ENCODE peak calls at places on chromosomes 2 and 18, in eight cellular contexts. One of them, this sample, is unnamed. For H3K4me1, the result is how much of the 10 kb centered on the place peaks cover.

GRCh38 chr2:46967990-46968647 is 52.5 kb upstream of the MCFD2 start:
- DNase-seq in A549: peak
- DNase-seq in HepG2: no peak
- DNase-seq in K562: peak
- DNase-seq in ovary: peak
- DNase-seq in H1: no peak
- DNase-seq in transverse colon: peak
- DNase-seq in tibial nerve: peak
- DNase-seq in this sample: no peak

GRCh38 chr2:10923965-10924364 is 12.2 kb downstream of the KCNF1 start:
- DNase-seq in ovary: no peak
- DNase-seq in K562: no peak
- DNase-seq in H1: no peak
- DNase-seq in transverse colon: no peak
- DNase-seq in HepG2: no peak
- DNase-seq in tibial nerve: no peak
- DNase-seq in A549: no peak
- DNase-seq in this sample: no peak

GRCh38 chr2:23354554-23354953 is 30.4 kb upstream of the KLHL29 start:
- DNase-seq in K562: no peak
- DNase-seq in transverse colon: no peak
- DNase-seq in H1: no peak
- DNase-seq in A549: no peak
- DNase-seq in HepG2: no peak
- DNase-seq in ovary: no peak
- DNase-seq in tibial nerve: no peak
- DNase-seq in this sample: no peak

GRCh38 chr18:44586782-44587524 is 93.7 kb upstream of the SETBP1 start:
- DNase-seq in transverse colon: no peak
- DNase-seq in H1: no peak
- DNase-seq in tibial nerve: no peak
- DNase-seq in K562: no peak
- DNase-seq in HepG2: no peak
- DNase-seq in ovary: no peak
- DNase-seq in A549: no peak
- DNase-seq in this sample: no peak

GRCh38 chr18:73645175-73645715 is 502.4 kb downstream of the FBXO15 start:
- DNase-seq in ovary: no peak
- DNase-seq in transverse colon: no peak
- DNase-seq in tibial nerve: no peak
- DNase-seq in H1: no peak
- DNase-seq in A549: no peak
- DNase-seq in K562: no peak
- DNase-seq in HepG2: no peak
- DNase-seq in this sample: no peak

GRCh38 chr2:239855863-239856587 is 169.1 kb downstream of the NDUFA10 start:
- DNase-seq in H1: no peak
- DNase-seq in K562: no peak
- DNase-seq in HepG2: no peak
- DNase-seq in tibial nerve: peak
- DNase-seq in transverse colon: no peak
- DNase-seq in A549: no peak
- DNase-seq in ovary: no peak
- DNase-seq in this sample: no peak

GRCh38 chr2:169768262-169768995 is 30.2 kb upstream of the SSB start:
- DNase-seq in H1: no peak
- DNase-seq in HepG2: no peak
- DNase-seq in K562: no peak
- DNase-seq in transverse colon: peak
- DNase-seq in tibial nerve: no peak
- DNase-seq in ovary: no peak
- DNase-seq in A549: no peak
- DNase-seq in this sample: peak

GRCh38 chr2:3116371-3116770 is 261.2 kb downstream of the EIPR1 start:
- DNase-seq in K562: peak
- DNase-seq in ovary: no peak
- DNase-seq in transverse colon: no peak
- DNase-seq in HepG2: no peak
- DNase-seq in H1: no peak
- DNase-seq in A549: no peak
- DNase-seq in tibial nerve: no peak
- DNase-seq in this sample: no peak

GRCh38 chr2:127913808-127914457 is 28.2 kb upstream of the AMMECR1L start:
- DNase-seq in H1: no peak
- DNase-seq in ovary: no peak
- DNase-seq in transverse colon: peak
- DNase-seq in HepG2: no peak
- DNase-seq in K562: no peak
- DNase-seq in A549: peak
- DNase-seq in tibial nerve: no peak
- DNase-seq in this sample: no peak

GRCh38 chr2:130349174-130349573 is 6.5 kb downstream of the IMP4 start:
- DNase-seq in tibial nerve: no peak
- DNase-seq in HepG2: no peak
- DNase-seq in H1: no peak
- DNase-seq in ovary: no peak
- DNase-seq in A549: no peak
- DNase-seq in transverse colon: no peak
- DNase-seq in K562: no peak
- DNase-seq in this sample: no peak

GRCh38 chr2:328761-329160 is 40.9 kb upstream of the ALKAL2 start:
- DNase-seq in HepG2: no peak
- DNase-seq in transverse colon: no peak
- DNase-seq in ovary: no peak
- DNase-seq in A549: no peak
- DNase-seq in tibial nerve: no peak
- DNase-seq in H1: no peak
- DNase-seq in K562: no peak
- DNase-seq in this sample: no peak

GRCh38 chr2:12766421-12766879 is 49.7 kb downstream of the TRIB2 start:
- DNase-seq in H1: no peak
- DNase-seq in transverse colon: no peak
- DNase-seq in K562: no peak
- DNase-seq in A549: no peak
- DNase-seq in HepG2: no peak
- DNase-seq in tibial nerve: no peak
- DNase-seq in ovary: no peak
- DNase-seq in this sample: no peak

GRCh38 chr2:191719261-191719660 is 41.3 kb downstream of the NABP1 start:
- DNase-seq in ovary: no peak
- DNase-seq in H1: no peak
- DNase-seq in K562: no peak
- DNase-seq in transverse colon: no peak
- DNase-seq in HepG2: no peak
- DNase-seq in tibial nerve: no peak
- DNase-seq in A549: no peak
- DNase-seq in this sample: no peak
- TF ChIP-seq POLR2A in ovary: no peak
- TF ChIP-seq POLR2A in H1: no peak
- TF ChIP-seq POLR2A in K562: no peak
- TF ChIP-seq POLR2A in transverse colon: no peak
- TF ChIP-seq POLR2A in HepG2: no peak
- TF ChIP-seq POLR2A in tibial nerve: no peak
- TF ChIP-seq POLR2A in A549: no peak
- TF ChIP-seq POLR2A in this sample: no peak

GRCh38 chr2:156901373-156902031 is 356.0 kb upstream of the GALNT5 start:
- DNase-seq in HepG2: no peak
- DNase-seq in K562: no peak
- DNase-seq in H1: no peak
- DNase-seq in A549: no peak
- DNase-seq in transverse colon: no peak
- DNase-seq in ovary: no peak
- DNase-seq in tibial nerve: no peak
- DNase-seq in this sample: no peak
- TF ChIP-seq EP300 in HepG2: no peak
- TF ChIP-seq EP300 in K562: no peak
- TF ChIP-seq EP300 in H1: no peak
- TF ChIP-seq EP300 in A549: no peak
- TF ChIP-seq EP300 in transverse colon: no peak
- TF ChIP-seq EP300 in ovary: no peak
- TF ChIP-seq EP300 in tibial nerve: no peak
- TF ChIP-seq EP300 in this sample: no peak

DNA sequence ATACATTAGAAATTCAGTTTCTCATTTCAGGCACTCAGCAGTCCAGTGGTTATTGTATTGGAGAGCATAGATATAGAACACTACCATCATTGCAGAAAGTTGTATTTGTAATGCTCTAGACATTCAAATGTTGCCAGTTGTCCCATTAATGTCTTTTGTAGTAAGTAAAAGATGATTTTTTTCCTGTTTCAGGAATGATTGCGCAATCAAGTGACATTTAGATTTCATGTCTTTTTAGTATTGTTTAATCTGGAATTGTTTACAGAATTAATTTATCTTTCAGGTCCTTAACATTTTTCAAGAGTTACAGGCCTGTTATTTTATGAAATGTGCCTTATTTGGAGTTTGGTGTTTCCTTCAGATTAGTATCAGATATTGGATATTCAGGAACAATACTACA is 134.7 kb downstream of the MSTN start:
- DNase-seq in transverse colon: no peak
- DNase-seq in ovary: no peak
- DNase-seq in K562: no peak
- DNase-seq in H1: no peak
- DNase-seq in tibial nerve: no peak
- DNase-seq in HepG2: no peak
- DNase-seq in A549: no peak
- DNase-seq in this sample: no peak
- H3K4me1 ChIP-seq in transverse colon: under half
- H3K4me1 ChIP-seq in ovary: under half
- H3K4me1 ChIP-seq in K562: under half
- H3K4me1 ChIP-seq in H1: under half
- H3K4me1 ChIP-seq in tibial nerve: under half
- H3K4me1 ChIP-seq in HepG2: under half
- H3K4me1 ChIP-seq in A549: under half
- H3K4me1 ChIP-seq in this sample: under half

DNA sequence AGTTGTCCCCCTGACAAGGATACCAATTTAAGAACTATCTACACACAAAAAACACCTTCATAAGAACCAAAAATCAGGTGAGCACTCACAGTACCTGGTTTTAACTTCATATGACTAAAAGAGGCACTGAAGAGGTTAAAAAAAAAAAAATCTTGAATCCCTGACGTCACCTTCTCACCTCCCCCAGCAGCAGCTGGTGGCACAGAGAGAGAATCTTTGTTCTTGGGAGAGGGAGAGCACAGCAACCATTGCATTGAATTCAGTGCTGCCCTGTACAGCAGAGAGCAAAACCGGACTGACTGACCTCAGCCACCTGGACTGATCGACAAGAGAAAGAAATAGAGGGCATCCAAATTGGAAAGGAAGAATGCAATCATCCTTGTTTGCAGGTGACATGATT is 566.0 kb downstream of the TMX3 start:
- DNase-seq in A549: no peak
- DNase-seq in tibial nerve: no peak
- DNase-seq in H1: no peak
- DNase-seq in ovary: no peak
- DNase-seq in K562: no peak
- DNase-seq in HepG2: no peak
- DNase-seq in transverse colon: no peak
- DNase-seq in this sample: no peak
- TF ChIP-seq POLR2A in A549: no peak
- TF ChIP-seq POLR2A in tibial nerve: no peak
- TF ChIP-seq POLR2A in H1: no peak
- TF ChIP-seq POLR2A in ovary: no peak
- TF ChIP-seq POLR2A in K562: no peak
- TF ChIP-seq POLR2A in HepG2: no peak
- TF ChIP-seq POLR2A in transverse colon: no peak
- TF ChIP-seq POLR2A in this sample: no peak

DNA sequence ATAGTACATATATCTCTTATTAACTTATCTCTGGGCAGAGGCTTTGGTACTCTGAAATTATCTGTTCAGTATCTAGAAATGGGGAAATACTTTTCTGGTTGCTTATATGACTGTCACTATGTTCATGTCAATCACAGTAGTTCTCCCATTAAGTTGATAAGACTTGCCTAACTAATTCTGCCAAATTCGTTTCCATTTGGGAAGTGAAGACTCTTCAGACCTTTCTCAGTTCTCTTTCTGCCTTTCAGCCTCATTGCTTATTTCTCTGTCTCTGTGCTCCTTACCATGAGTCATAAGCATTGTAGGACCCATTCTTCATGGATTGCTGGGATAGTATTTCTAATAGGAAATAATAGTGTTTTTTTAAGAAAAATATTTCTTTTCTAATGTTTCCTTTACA is 113.5 kb downstream of the PHLPP1 start:
- DNase-seq in transverse colon: no peak
- DNase-seq in tibial nerve: no peak
- DNase-seq in H1: no peak
- DNase-seq in HepG2: no peak
- DNase-seq in ovary: no peak
- DNase-seq in K562: no peak
- DNase-seq in A549: no peak
- DNase-seq in this sample: no peak
- TF ChIP-seq EP300 in transverse colon: no peak
- TF ChIP-seq EP300 in tibial nerve: no peak
- TF ChIP-seq EP300 in H1: no peak
- TF ChIP-seq EP300 in HepG2: no peak
- TF ChIP-seq EP300 in ovary: no peak
- TF ChIP-seq EP300 in K562: no peak
- TF ChIP-seq EP300 in A549: no peak
- TF ChIP-seq EP300 in this sample: no peak

DNA sequence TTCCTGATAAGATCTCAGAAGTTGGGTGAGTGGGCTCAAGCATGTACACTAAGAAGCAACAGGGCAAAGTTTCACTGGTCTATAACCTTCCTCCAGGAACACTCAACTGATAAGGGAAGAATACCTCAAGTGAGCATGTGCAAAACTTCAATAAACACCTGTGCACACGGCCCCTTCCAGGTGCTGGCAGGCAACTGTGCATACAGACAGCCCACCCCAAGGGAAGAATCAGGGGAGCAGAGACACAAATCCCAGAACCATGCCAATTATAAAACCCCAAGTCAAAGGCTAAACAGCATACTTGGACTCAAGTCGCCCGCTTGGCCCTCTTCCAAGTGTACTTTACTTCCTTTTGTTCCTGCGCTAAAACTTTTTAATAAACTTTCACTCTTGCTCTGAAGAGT is 85.9 kb upstream of the RTN4 start:
- DNase-seq in K562: no peak
- DNase-seq in ovary: no peak
- DNase-seq in tibial nerve: no peak
- DNase-seq in A549: no peak
- DNase-seq in HepG2: no peak
- DNase-seq in H1: no peak
- DNase-seq in transverse colon: peak
- DNase-seq in this sample: no peak
- H3K4me1 ChIP-seq in K562: half or more
- H3K4me1 ChIP-seq in ovary: under half
- H3K4me1 ChIP-seq in tibial nerve: under half
- H3K4me1 ChIP-seq in A549: under half
- H3K4me1 ChIP-seq in HepG2: under half
- H3K4me1 ChIP-seq in H1: under half
- H3K4me1 ChIP-seq in transverse colon: under half
- H3K4me1 ChIP-seq in this sample: under half

DNA sequence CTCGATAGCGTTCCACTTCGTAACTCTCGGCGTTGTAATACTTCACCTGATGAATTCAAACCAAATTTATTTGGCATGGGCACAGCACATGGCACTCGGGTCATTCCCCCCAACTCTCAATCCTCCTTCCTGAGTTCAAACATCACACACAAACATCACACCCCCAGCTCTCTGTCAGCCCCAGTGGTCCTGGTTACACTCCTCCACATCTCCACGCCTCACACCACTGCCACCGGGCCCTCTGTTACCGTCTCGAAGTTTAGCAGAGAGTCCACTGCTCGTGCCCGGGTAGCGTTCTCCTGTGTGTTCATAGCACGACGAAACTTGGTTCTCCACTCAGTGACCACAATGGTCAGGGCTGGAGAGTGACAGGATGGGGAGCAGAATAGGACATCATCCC is 4.6 kb downstream of the ABCB6 start:
- DNase-seq in tibial nerve: no peak
- DNase-seq in H1: no peak
- DNase-seq in A549: no peak
- DNase-seq in transverse colon: no peak
- DNase-seq in K562: no peak
- DNase-seq in HepG2: no peak
- DNase-seq in ovary: no peak
- DNase-seq in this sample: no peak
- TF ChIP-seq POLR2A in tibial nerve: no peak
- TF ChIP-seq POLR2A in H1: no peak
- TF ChIP-seq POLR2A in A549: no peak
- TF ChIP-seq POLR2A in transverse colon: no peak
- TF ChIP-seq POLR2A in K562: no peak
- TF ChIP-seq POLR2A in HepG2: no peak
- TF ChIP-seq POLR2A in ovary: no peak
- TF ChIP-seq POLR2A in this sample: no peak